ENCODE peak calls at places on chromosomes 5 and 9, in six cellular contexts. One of them, this sample, is unnamed.
A peak's percentile ranks its signal among the peaks of the same experiment; 100 is the strongest.

GRCh38 chr9:32350682-32351081 is 33.8 kb upstream of the ACO1 start:
- DNase-seq in ELR: peak; percentile 44
- DNase-seq in NCI-H1105 treated with DMSO at 0.1 percent for 48 hours: peak; percentile 42
- DNase-seq in hepatic stellate cell: no peak
- DNase-seq in activated T-cell treated with anti-CD3 and anti-CD28 coated beads for 24 hours: no peak
- DNase-seq in HT1080: peak; percentile 21
- DNase-seq in this sample: no peak

GRCh38 chr9:19703702-19704101 is 85.1 kb downstream of the SLC24A2 start:
- DNase-seq in HT1080: no peak
- DNase-seq in hepatic stellate cell: no peak
- DNase-seq in ELR: no peak
- DNase-seq in activated T-cell treated with anti-CD3 and anti-CD28 coated beads for 24 hours: no peak
- DNase-seq in NCI-H1105 treated with DMSO at 0.1 percent for 48 hours: no peak
- DNase-seq in this sample: no peak

GRCh38 chr5:50655810-50656205 is 10.6 kb upstream of the PARP8 start:
- DNase-seq in hepatic stellate cell: no peak
- DNase-seq in ELR: no peak
- DNase-seq in NCI-H1105 treated with DMSO at 0.1 percent for 48 hours: peak; percentile 51
- DNase-seq in activated T-cell treated with anti-CD3 and anti-CD28 coated beads for 24 hours: no peak
- DNase-seq in HT1080: no peak
- DNase-seq in this sample: no peak

GRCh38 chr5:124748687-124749594 is 2.5 kb upstream of the ZNF608 start:
- DNase-seq in activated T-cell treated with anti-CD3 and anti-CD28 coated beads for 24 hours: no peak
- DNase-seq in ELR: peak; percentile 58
- DNase-seq in NCI-H1105 treated with DMSO at 0.1 percent for 48 hours: peak; percentile 91
- DNase-seq in hepatic stellate cell: peak; percentile 86
- DNase-seq in HT1080: peak; percentile 78
- DNase-seq in this sample: no peak

GRCh38 chr5:151663617-151664322 is 22.9 kb downstream of the SPARC start:
- DNase-seq in hepatic stellate cell: no peak
- DNase-seq in ELR: no peak
- DNase-seq in HT1080: no peak
- DNase-seq in NCI-H1105 treated with DMSO at 0.1 percent for 48 hours: no peak
- DNase-seq in activated T-cell treated with anti-CD3 and anti-CD28 coated beads for 24 hours: no peak
- DNase-seq in this sample: no peak

GRCh38 chr9:120901704-120902103 is 24.7 kb upstream of the PHF19 start:
- DNase-seq in HT1080: no peak
- DNase-seq in activated T-cell treated with anti-CD3 and anti-CD28 coated beads for 24 hours: no peak
- DNase-seq in NCI-H1105 treated with DMSO at 0.1 percent for 48 hours: no peak
- DNase-seq in ELR: no peak
- DNase-seq in hepatic stellate cell: no peak
- DNase-seq in this sample: no peak

GRCh38 chr5:139705655-139706587 is 57.8 kb downstream of the CXXC5 start:
- DNase-seq in hepatic stellate cell: no peak
- DNase-seq in HT1080: no peak
- DNase-seq in ELR: no peak
- DNase-seq in activated T-cell treated with anti-CD3 and anti-CD28 coated beads for 24 hours: no peak
- DNase-seq in NCI-H1105 treated with DMSO at 0.1 percent for 48 hours: no peak
- DNase-seq in this sample: no peak

GRCh38 chr5:113204525-113205161 is 228.0 kb downstream of the DCP2 start:
- DNase-seq in ELR: peak; percentile 7
- DNase-seq in NCI-H1105 treated with DMSO at 0.1 percent for 48 hours: no peak
- DNase-seq in hepatic stellate cell: no peak
- DNase-seq in HT1080: no peak
- DNase-seq in activated T-cell treated with anti-CD3 and anti-CD28 coated beads for 24 hours: no peak
- DNase-seq in this sample: no peak

GRCh38 chr9:72151099-72151498 is 1.9 kb downstream of the GDA start:
- DNase-seq in activated T-cell treated with anti-CD3 and anti-CD28 coated beads for 24 hours: no peak
- DNase-seq in hepatic stellate cell: no peak
- DNase-seq in ELR: no peak
- DNase-seq in HT1080: no peak
- DNase-seq in NCI-H1105 treated with DMSO at 0.1 percent for 48 hours: no peak
- DNase-seq in this sample: no peak

GRCh38 chr5:85000671-85001070 is 616.0 kb upstream of the EDIL3 start:
- DNase-seq in NCI-H1105 treated with DMSO at 0.1 percent for 48 hours: no peak
- DNase-seq in activated T-cell treated with anti-CD3 and anti-CD28 coated beads for 24 hours: no peak
- DNase-seq in hepatic stellate cell: peak; percentile 14
- DNase-seq in HT1080: peak; percentile 67
- DNase-seq in ELR: peak; percentile 1
- DNase-seq in this sample: no peak

GRCh38 chr9:123825337-123825736 is 104.6 kb downstream of the DENND1A start:
- DNase-seq in NCI-H1105 treated with DMSO at 0.1 percent for 48 hours: peak; percentile 7
- DNase-seq in ELR: peak; percentile 51
- DNase-seq in HT1080: no peak
- DNase-seq in activated T-cell treated with anti-CD3 and anti-CD28 coated beads for 24 hours: no peak
- DNase-seq in hepatic stellate cell: no peak
- DNase-seq in this sample: no peak

GRCh38 chr9:82797539-82797938 is 265.4 kb downstream of the RASEF start:
- DNase-seq in hepatic stellate cell: no peak
- DNase-seq in HT1080: no peak
- DNase-seq in ELR: no peak
- DNase-seq in NCI-H1105 treated with DMSO at 0.1 percent for 48 hours: peak; percentile 52
- DNase-seq in activated T-cell treated with anti-CD3 and anti-CD28 coated beads for 24 hours: no peak
- DNase-seq in this sample: no peak

GRCh38 chr9:115292584-115293271 is 174.8 kb upstream of the TNC start:
- DNase-seq in activated T-cell treated with anti-CD3 and anti-CD28 coated beads for 24 hours: no peak
- DNase-seq in ELR: peak; percentile 31
- DNase-seq in NCI-H1105 treated with DMSO at 0.1 percent for 48 hours: no peak
- DNase-seq in HT1080: no peak
- DNase-seq in hepatic stellate cell: no peak
- DNase-seq in this sample: no peak

GRCh38 chr9:98867434-98868168 is 60.1 kb downstream of the GALNT12 start:
- DNase-seq in hepatic stellate cell: peak; percentile 79
- DNase-seq in activated T-cell treated with anti-CD3 and anti-CD28 coated beads for 24 hours: no peak
- DNase-seq in HT1080: peak; percentile 70
- DNase-seq in ELR: peak; percentile 59
- DNase-seq in NCI-H1105 treated with DMSO at 0.1 percent for 48 hours: no peak
- DNase-seq in this sample: no peak

GRCh38 chr5:5063533-5063953 is 76.6 kb upstream of the ADAMTS16 start:
- DNase-seq in NCI-H1105 treated with DMSO at 0.1 percent for 48 hours: no peak
- DNase-seq in activated T-cell treated with anti-CD3 and anti-CD28 coated beads for 24 hours: no peak
- DNase-seq in hepatic stellate cell: no peak
- DNase-seq in ELR: peak; percentile 2
- DNase-seq in HT1080: peak; percentile 15
- DNase-seq in this sample: no peak

GRCh38 chr9:36867672-36868471 is 166.2 kb downstream of the PAX5 start:
- DNase-seq in HT1080: no peak
- DNase-seq in hepatic stellate cell: no peak
- DNase-seq in ELR: no peak
- DNase-seq in activated T-cell treated with anti-CD3 and anti-CD28 coated beads for 24 hours: no peak
- DNase-seq in NCI-H1105 treated with DMSO at 0.1 percent for 48 hours: peak; percentile 66
- DNase-seq in this sample: no peak

GRCh38 chr5:55231029-55231475 is 2.4 kb downstream of the CCNO start:
- DNase-seq in hepatic stellate cell: no peak
- DNase-seq in activated T-cell treated with anti-CD3 and anti-CD28 coated beads for 24 hours: no peak
- DNase-seq in ELR: peak; percentile 55
- DNase-seq in HT1080: no peak
- DNase-seq in NCI-H1105 treated with DMSO at 0.1 percent for 48 hours: no peak
- DNase-seq in this sample: no peak

GRCh38 chr9:81559197-81559596 is 130.2 kb downstream of the TLE1 start:
- DNase-seq in hepatic stellate cell: no peak
- DNase-seq in NCI-H1105 treated with DMSO at 0.1 percent for 48 hours: no peak
- DNase-seq in activated T-cell treated with anti-CD3 and anti-CD28 coated beads for 24 hours: no peak
- DNase-seq in HT1080: no peak
- DNase-seq in ELR: no peak
- DNase-seq in this sample: no peak

GRCh38 chr5:142883025-142883424 is 112.8 kb downstream of the ARHGAP26 start:
- DNase-seq in NCI-H1105 treated with DMSO at 0.1 percent for 48 hours: no peak
- DNase-seq in ELR: peak; percentile 24
- DNase-seq in activated T-cell treated with anti-CD3 and anti-CD28 coated beads for 24 hours: no peak
- DNase-seq in HT1080: no peak
- DNase-seq in hepatic stellate cell: peak; percentile 68
- DNase-seq in this sample: no peak

GRCh38 chr5:180153099-180153498 is 55.9 kb downstream of the RASGEF1C start:
- DNase-seq in HT1080: no peak
- DNase-seq in activated T-cell treated with anti-CD3 and anti-CD28 coated beads for 24 hours: no peak
- DNase-seq in hepatic stellate cell: no peak
- DNase-seq in NCI-H1105 treated with DMSO at 0.1 percent for 48 hours: no peak
- DNase-seq in ELR: no peak
- DNase-seq in this sample: no peak

GRCh38 chr5:111472579-111472978 is 39.8 kb downstream of the STARD4 start:
- DNase-seq in HT1080: no peak
- DNase-seq in ELR: no peak
- DNase-seq in activated T-cell treated with anti-CD3 and anti-CD28 coated beads for 24 hours: no peak
- DNase-seq in NCI-H1105 treated with DMSO at 0.1 percent for 48 hours: no peak
- DNase-seq in hepatic stellate cell: no peak
- DNase-seq in this sample: no peak

GRCh38 chr5:135869935-135870334 is 25.7 kb downstream of the IL9 start:
- DNase-seq in HT1080: no peak
- DNase-seq in activated T-cell treated with anti-CD3 and anti-CD28 coated beads for 24 hours: no peak
- DNase-seq in ELR: no peak
- DNase-seq in hepatic stellate cell: no peak
- DNase-seq in NCI-H1105 treated with DMSO at 0.1 percent for 48 hours: no peak
- DNase-seq in this sample: no peak